ENCODE peak calls at places on chromosomes 12 and 14, in ten cellular contexts. One of them, this sample, is unnamed.

GRCh38 chr14:106841701-106842100 is 1315.3 kb downstream of the TMEM121 start:
- DNase-seq in WTC11: no peak
- DNase-seq in upper lobe of right lung: no peak
- DNase-seq in fibroblast of mammary gland: no peak
- DNase-seq in AG09309: no peak
- DNase-seq in DND-41: no peak
- DNase-seq in neural crest cell: no peak
- DNase-seq in suprapubic skin: no peak
- DNase-seq in IMR-90: no peak
- DNase-seq in OCI-LY7: no peak
- DNase-seq in this sample: no peak

GRCh38 chr14:104868060-104868740 is 3.1 kb downstream of the CEP170B start:
- DNase-seq in OCI-LY7: no peak
- DNase-seq in IMR-90: no peak
- DNase-seq in upper lobe of right lung: no peak
- DNase-seq in DND-41: no peak
- DNase-seq in fibroblast of mammary gland: no peak
- DNase-seq in AG09309: no peak
- DNase-seq in suprapubic skin: no peak
- DNase-seq in WTC11: no peak
- DNase-seq in neural crest cell: no peak
- DNase-seq in this sample: peak

GRCh38 chr12:108457006-108457733 is 57.9 kb upstream of the FICD start:
- DNase-seq in fibroblast of mammary gland: peak
- DNase-seq in IMR-90: peak
- DNase-seq in suprapubic skin: no peak
- DNase-seq in AG09309: peak
- DNase-seq in upper lobe of right lung: no peak
- DNase-seq in neural crest cell: peak
- DNase-seq in WTC11: no peak
- DNase-seq in DND-41: peak
- DNase-seq in OCI-LY7: peak
- DNase-seq in this sample: no peak

GRCh38 chr12:21831671-21832357 is 57.3 kb upstream of the KCNJ8 start:
- DNase-seq in suprapubic skin: peak
- DNase-seq in upper lobe of right lung: no peak
- DNase-seq in IMR-90: peak
- DNase-seq in DND-41: no peak
- DNase-seq in neural crest cell: no peak
- DNase-seq in fibroblast of mammary gland: peak
- DNase-seq in OCI-LY7: no peak
- DNase-seq in AG09309: no peak
- DNase-seq in WTC11: no peak
- DNase-seq in this sample: no peak

GRCh38 chr12:120013659-120014380 is 24.8 kb downstream of the BICDL1 start:
- DNase-seq in neural crest cell: no peak
- DNase-seq in OCI-LY7: no peak
- DNase-seq in AG09309: no peak
- DNase-seq in IMR-90: no peak
- DNase-seq in WTC11: no peak
- DNase-seq in suprapubic skin: no peak
- DNase-seq in DND-41: no peak
- DNase-seq in fibroblast of mammary gland: no peak
- DNase-seq in upper lobe of right lung: no peak
- DNase-seq in this sample: no peak

GRCh38 chr12:54394281-54394719 is 9.8 kb upstream of the ZNF385A start:
- DNase-seq in IMR-90: peak
- DNase-seq in AG09309: no peak
- DNase-seq in suprapubic skin: no peak
- DNase-seq in OCI-LY7: peak
- DNase-seq in WTC11: peak
- DNase-seq in DND-41: peak
- DNase-seq in upper lobe of right lung: no peak
- DNase-seq in fibroblast of mammary gland: peak
- DNase-seq in neural crest cell: peak
- DNase-seq in this sample: peak

GRCh38 chr14:23071244-23071974 is 14.1 kb upstream of the CDH24 start:
- DNase-seq in neural crest cell: peak
- DNase-seq in suprapubic skin: peak
- DNase-seq in AG09309: peak
- DNase-seq in IMR-90: peak
- DNase-seq in WTC11: peak
- DNase-seq in fibroblast of mammary gland: peak
- DNase-seq in DND-41: peak
- DNase-seq in upper lobe of right lung: peak
- DNase-seq in OCI-LY7: peak
- DNase-seq in this sample: peak

GRCh38 chr12:50162225-50162624 is 4.9 kb downstream of the CERS5 start:
- DNase-seq in IMR-90: peak
- DNase-seq in suprapubic skin: no peak
- DNase-seq in OCI-LY7: no peak
- DNase-seq in WTC11: no peak
- DNase-seq in neural crest cell: no peak
- DNase-seq in AG09309: no peak
- DNase-seq in DND-41: no peak
- DNase-seq in upper lobe of right lung: no peak
- DNase-seq in fibroblast of mammary gland: peak
- DNase-seq in this sample: no peak

GRCh38 chr12:78863482-78864427 is 819 bp upstream of the SYT1 start:
- DNase-seq in DND-41: no peak
- DNase-seq in fibroblast of mammary gland: peak
- DNase-seq in upper lobe of right lung: peak
- DNase-seq in OCI-LY7: no peak
- DNase-seq in suprapubic skin: no peak
- DNase-seq in WTC11: peak
- DNase-seq in neural crest cell: peak
- DNase-seq in IMR-90: peak
- DNase-seq in AG09309: no peak
- DNase-seq in this sample: no peak

GRCh38 chr12:62618948-62619347 is 152.3 kb downstream of the MON2 start:
- DNase-seq in suprapubic skin: no peak
- DNase-seq in OCI-LY7: no peak
- DNase-seq in neural crest cell: no peak
- DNase-seq in IMR-90: no peak
- DNase-seq in AG09309: no peak
- DNase-seq in upper lobe of right lung: no peak
- DNase-seq in fibroblast of mammary gland: no peak
- DNase-seq in DND-41: no peak
- DNase-seq in WTC11: no peak
- DNase-seq in this sample: no peak

GRCh38 chr12:130356222-130356621 is 18.5 kb downstream of the PIWIL1 start:
- DNase-seq in WTC11: no peak
- DNase-seq in OCI-LY7: no peak
- DNase-seq in suprapubic skin: no peak
- DNase-seq in DND-41: no peak
- DNase-seq in AG09309: no peak
- DNase-seq in neural crest cell: no peak
- DNase-seq in upper lobe of right lung: no peak
- DNase-seq in IMR-90: no peak
- DNase-seq in fibroblast of mammary gland: no peak
- DNase-seq in this sample: no peak

GRCh38 chr14:70897475-70897874 is 9.8 kb upstream of the PCNX1 start:
- DNase-seq in AG09309: no peak
- DNase-seq in neural crest cell: no peak
- DNase-seq in suprapubic skin: no peak
- DNase-seq in IMR-90: peak
- DNase-seq in WTC11: no peak
- DNase-seq in OCI-LY7: no peak
- DNase-seq in DND-41: no peak
- DNase-seq in upper lobe of right lung: no peak
- DNase-seq in fibroblast of mammary gland: peak
- DNase-seq in this sample: no peak

GRCh38 chr14:24632761-24633160 is 1.2 kb downstream of the GZMB start:
- DNase-seq in IMR-90: no peak
- DNase-seq in fibroblast of mammary gland: no peak
- DNase-seq in OCI-LY7: no peak
- DNase-seq in suprapubic skin: no peak
- DNase-seq in WTC11: no peak
- DNase-seq in upper lobe of right lung: no peak
- DNase-seq in AG09309: no peak
- DNase-seq in neural crest cell: no peak
- DNase-seq in DND-41: no peak
- DNase-seq in this sample: no peak

GRCh38 chr14:83991666-83992065 is 1538.3 kb upstream of the FLRT2 start:
- DNase-seq in WTC11: no peak
- DNase-seq in suprapubic skin: no peak
- DNase-seq in IMR-90: peak
- DNase-seq in OCI-LY7: no peak
- DNase-seq in neural crest cell: no peak
- DNase-seq in AG09309: no peak
- DNase-seq in DND-41: no peak
- DNase-seq in fibroblast of mammary gland: no peak
- DNase-seq in upper lobe of right lung: no peak
- DNase-seq in this sample: no peak

GRCh38 chr14:83993545-83993944 is 1536.4 kb upstream of the FLRT2 start:
- DNase-seq in neural crest cell: no peak
- DNase-seq in suprapubic skin: no peak
- DNase-seq in WTC11: no peak
- DNase-seq in upper lobe of right lung: no peak
- DNase-seq in AG09309: no peak
- DNase-seq in DND-41: no peak
- DNase-seq in IMR-90: peak
- DNase-seq in fibroblast of mammary gland: no peak
- DNase-seq in OCI-LY7: no peak
- DNase-seq in this sample: no peak

GRCh38 chr14:83992857-83993256 is 1537.1 kb upstream of the FLRT2 start:
- DNase-seq in OCI-LY7: no peak
- DNase-seq in WTC11: no peak
- DNase-seq in upper lobe of right lung: no peak
- DNase-seq in IMR-90: peak
- DNase-seq in neural crest cell: no peak
- DNase-seq in fibroblast of mammary gland: peak
- DNase-seq in AG09309: no peak
- DNase-seq in DND-41: no peak
- DNase-seq in suprapubic skin: no peak
- DNase-seq in this sample: no peak

GRCh38 chr14:83994020-83994419 is 1535.9 kb upstream of the FLRT2 start:
- DNase-seq in WTC11: no peak
- DNase-seq in OCI-LY7: no peak
- DNase-seq in upper lobe of right lung: no peak
- DNase-seq in neural crest cell: no peak
- DNase-seq in AG09309: no peak
- DNase-seq in DND-41: no peak
- DNase-seq in fibroblast of mammary gland: peak
- DNase-seq in IMR-90: peak
- DNase-seq in suprapubic skin: no peak
- DNase-seq in this sample: no peak

GRCh38 chr14:83988274-83988673 is 1541.7 kb upstream of the FLRT2 start:
- DNase-seq in upper lobe of right lung: no peak
- DNase-seq in neural crest cell: no peak
- DNase-seq in WTC11: no peak
- DNase-seq in OCI-LY7: no peak
- DNase-seq in IMR-90: peak
- DNase-seq in AG09309: no peak
- DNase-seq in suprapubic skin: no peak
- DNase-seq in fibroblast of mammary gland: no peak
- DNase-seq in DND-41: no peak
- DNase-seq in this sample: no peak
- TF ChIP-seq CTCF in upper lobe of right lung: no peak
- TF ChIP-seq CTCF in neural crest cell: no peak
- TF ChIP-seq CTCF in WTC11: no peak
- TF ChIP-seq CTCF in OCI-LY7: no peak
- TF ChIP-seq CTCF in IMR-90: no peak
- TF ChIP-seq CTCF in AG09309: no peak
- TF ChIP-seq CTCF in suprapubic skin: no peak
- TF ChIP-seq CTCF in fibroblast of mammary gland: no peak
- TF ChIP-seq CTCF in DND-41: no peak
- TF ChIP-seq CTCF in this sample: no peak

DNA sequence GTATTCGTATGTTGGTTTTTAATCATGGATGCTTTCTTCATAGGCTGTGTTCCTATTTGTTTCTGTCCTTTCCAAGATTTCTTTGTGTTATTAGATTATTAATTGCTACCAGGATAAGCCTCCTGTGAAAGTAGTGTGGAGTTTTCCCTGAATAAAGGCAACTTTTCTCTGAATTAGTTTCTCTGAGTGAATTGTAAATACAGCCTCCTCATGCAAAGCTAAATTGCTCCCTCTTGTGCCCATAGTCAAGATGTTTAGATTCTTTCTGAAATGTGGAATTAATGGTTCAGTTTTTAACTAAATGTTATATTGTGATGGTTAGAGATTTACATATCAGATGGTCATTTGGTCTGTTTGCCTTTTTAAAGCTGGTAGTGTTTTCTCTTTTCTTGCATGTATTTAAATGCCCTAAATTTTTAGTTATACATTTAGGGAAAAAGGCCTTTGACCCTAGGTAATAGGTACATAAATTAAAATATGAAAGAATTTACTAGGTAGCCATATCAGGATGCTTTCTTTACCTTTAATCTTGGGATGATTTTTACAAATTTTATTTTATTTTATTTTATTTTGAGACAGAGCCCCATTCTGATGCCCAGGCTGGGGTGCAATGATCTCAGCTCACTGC is 8.9 kb downstream of the APAF1 start:
- DNase-seq in upper lobe of right lung: no peak
- DNase-seq in fibroblast of mammary gland: peak
- DNase-seq in OCI-LY7: peak
- DNase-seq in suprapubic skin: no peak
- DNase-seq in WTC11: no peak
- DNase-seq in AG09309: peak
- DNase-seq in DND-41: no peak
- DNase-seq in IMR-90: peak
- DNase-seq in neural crest cell: no peak
- DNase-seq in this sample: no peak
- TF ChIP-seq CTCF in upper lobe of right lung: peak
- TF ChIP-seq CTCF in fibroblast of mammary gland: peak
- TF ChIP-seq CTCF in OCI-LY7: peak
- TF ChIP-seq CTCF in suprapubic skin: peak
- TF ChIP-seq CTCF in WTC11: no peak
- TF ChIP-seq CTCF in AG09309: peak
- TF ChIP-seq CTCF in DND-41: peak
- TF ChIP-seq CTCF in IMR-90: peak
- TF ChIP-seq CTCF in neural crest cell: peak
- TF ChIP-seq CTCF in this sample: peak

DNA sequence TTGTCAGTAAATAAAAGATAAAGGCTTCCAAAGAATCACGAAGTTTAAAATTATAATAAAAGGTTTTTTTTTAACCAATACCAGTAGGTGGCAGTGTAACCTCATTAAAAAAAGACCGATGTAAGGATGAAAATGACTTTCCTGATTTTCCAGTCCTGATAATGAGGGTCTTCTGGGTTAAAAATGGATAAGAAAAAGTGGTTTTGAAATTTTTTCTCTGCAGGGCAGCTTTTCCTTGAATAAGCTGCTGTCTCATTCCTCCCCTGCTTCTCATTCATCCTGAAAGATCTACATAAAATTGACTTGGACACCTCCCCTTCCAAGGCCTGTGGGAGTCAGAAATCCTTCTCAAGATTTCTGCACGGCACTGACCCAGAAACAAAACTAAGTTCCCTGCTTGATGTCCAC is 58.9 kb upstream of the FBXO33 start:
- DNase-seq in fibroblast of mammary gland: peak
- DNase-seq in AG09309: peak
- DNase-seq in WTC11: no peak
- DNase-seq in suprapubic skin: no peak
- DNase-seq in OCI-LY7: peak
- DNase-seq in IMR-90: peak
- DNase-seq in DND-41: no peak
- DNase-seq in upper lobe of right lung: no peak
- DNase-seq in neural crest cell: no peak
- DNase-seq in this sample: no peak
- TF ChIP-seq CTCF in fibroblast of mammary gland: peak
- TF ChIP-seq CTCF in AG09309: peak
- TF ChIP-seq CTCF in WTC11: peak
- TF ChIP-seq CTCF in suprapubic skin: peak
- TF ChIP-seq CTCF in OCI-LY7: peak
- TF ChIP-seq CTCF in IMR-90: peak
- TF ChIP-seq CTCF in DND-41: peak
- TF ChIP-seq CTCF in upper lobe of right lung: peak
- TF ChIP-seq CTCF in neural crest cell: peak
- TF ChIP-seq CTCF in this sample: peak

GRCh38 chr14:31749275-31749674 is 188.1 kb downstream of the NUBPL start:
- DNase-seq in AG09309: no peak
- DNase-seq in DND-41: no peak
- DNase-seq in WTC11: no peak
- DNase-seq in IMR-90: no peak
- DNase-seq in upper lobe of right lung: no peak
- DNase-seq in OCI-LY7: no peak
- DNase-seq in suprapubic skin: no peak
- DNase-seq in fibroblast of mammary gland: no peak
- DNase-seq in neural crest cell: no peak
- DNase-seq in this sample: no peak
- TF ChIP-seq CTCF in AG09309: no peak
- TF ChIP-seq CTCF in DND-41: no peak
- TF ChIP-seq CTCF in WTC11: no peak
- TF ChIP-seq CTCF in IMR-90: no peak
- TF ChIP-seq CTCF in upper lobe of right lung: no peak
- TF ChIP-seq CTCF in OCI-LY7: no peak
- TF ChIP-seq CTCF in suprapubic skin: no peak
- TF ChIP-seq CTCF in fibroblast of mammary gland: no peak
- TF ChIP-seq CTCF in neural crest cell: no peak
- TF ChIP-seq CTCF in this sample: no peak

This sample was measured in CD14-positive monocyte.